ENCODE peak calls at places on chromosomes 11 and 22, in ten cellular contexts. O is M059J; C is NCI-H82; V is stimulated activated CD4-positive, alpha-beta T cell treated with anti-CD3 and anti-CD28 coated beads, Interleukin-4, amount 100 ng/mL, for 48 hours; Q is NCI-H1092; Y is adipocyte; D is germinal center; G is stimulated activated CD8-positive, alpha-beta memory T cell treated with anti-CD3 and anti-CD28 coated beads, Interleukin-7, amount 100 ng/mL, for 1 hour; M is effector memory CD8-positive, alpha-beta T cell; S is activated T-cell treated with anti-CD3 and anti-CD28 coated beads for 1 hour. U is an unnamed sample.

GRCh38 chr11:106133529-106133928 is 56.1 kb downstream of the AASDHPPT start:
- DNase-seq in O (no peak), C (no peak), V (no peak), Q (no peak), Y (peak), D (no peak), G (no peak), M (no peak), S (no peak), U (no peak)

GRCh38 chr11:120486138-120486537 is 25.4 kb upstream of the GRIK4 start:
- DNase-seq in O (no peak), C (no peak), V (no peak), Q (no peak), Y (no peak), D (no peak), G (no peak), M (no peak), S (no peak), U (no peak)

GRCh38 chr11:75514596-75514995 is 11.1 kb downstream of the GDPD5 start:
- DNase-seq in O (no peak), C (no peak), V (no peak), Q (no peak), Y (no peak), D (no peak), G (no peak), M (no peak), S (no peak), U (no peak)

GRCh38 chr11:19935507-19935906 is 222.9 kb downstream of the NAV2 start:
- DNase-seq in O (peak), C (no peak), V (no peak), Q (no peak), Y (peak), D (no peak), G (no peak), M (no peak), S (no peak), U (no peak)

GRCh38 chr11:116037851-116038250 is 533.6 kb upstream of the CADM1 start:
- DNase-seq in O (peak), C (no peak), V (no peak), Q (peak), Y (no peak), D (no peak), G (no peak), M (no peak), S (no peak), U (no peak)

GRCh38 chr11:22666700-22667439 is 459 bp downstream of the GAS2 start:
- DNase-seq in O (no peak), C (peak), V (peak), Q (peak), Y (peak), D (no peak), G (no peak), M (peak), S (no peak), U (peak)

GRCh38 chr22:44023404-44024287 is 456 bp upstream of the PARVB start:
- DNase-seq in O (no peak), C (peak), V (peak), Q (no peak), Y (peak), D (peak), G (no peak), M (peak), S (no peak), U (peak)

GRCh38 chr11:3093281-3094191 is 36.3 kb upstream of the CARS1 start:
- DNase-seq in O (peak), C (peak), V (no peak), Q (no peak), Y (no peak), D (no peak), G (no peak), M (no peak), S (no peak), U (no peak)

GRCh38 chr11:118953265-118953664 is 2.8 kb upstream of the UPK2 start:
- DNase-seq in O (peak), C (peak), V (no peak), Q (peak), Y (no peak), D (no peak), G (no peak), M (no peak), S (no peak), U (no peak)

U was measured in left ventricle myocardium inferior.